ENCODE peak calls at places on chromosome 5, in nine cellular contexts. Z, B, E, H, M, F, I, C and T are unnamed samples.

GRCh38 chr5:61866930-61867329 is 439.1 kb upstream of the KIF2A start:
- DNase-seq in Z (no peak), B (peak), E (peak), H (no peak), M (peak), F (no peak), I (peak), C (no peak), T (peak)

GRCh38 chr5:56264417-56265025 is 31.4 kb upstream of the ANKRD55 start:
- DNase-seq in Z (no peak), B (peak), E (peak), H (no peak), M (peak), F (peak), I (peak), C (no peak), T (peak)

GRCh38 chr5:155475318-155475717 is 461.8 kb downstream of the KIF4B start:
- DNase-seq in Z (no peak), B (no peak), E (no peak), H (no peak), M (no peak), F (no peak), I (no peak), C (no peak), T (no peak)

GRCh38 chr5:101067415-101067814 is 164.3 kb upstream of the ST8SIA4 start:
- DNase-seq in Z (no peak), B (no peak), E (no peak), H (no peak), M (no peak), F (no peak), I (no peak), C (no peak), T (no peak)

GRCh38 chr5:71482132-71482531 is 26.7 kb downstream of the BDP1 start:
- DNase-seq in Z (no peak), B (no peak), E (peak), H (no peak), M (peak), F (peak), I (peak), C (no peak), T (peak)

GRCh38 chr5:91937121-91937520 is 554.0 kb upstream of the ARRDC3 start:
- DNase-seq in Z (no peak), B (no peak), E (no peak), H (no peak), M (no peak), F (peak), I (peak), C (no peak), T (no peak)

GRCh38 chr5:147248584-147248983 is 13.8 kb downstream of the STK32A start:
- DNase-seq in Z (no peak), B (no peak), E (no peak), H (no peak), M (no peak), F (no peak), I (no peak), C (no peak), T (no peak)

GRCh38 chr5:35345222-35345621 is 114.9 kb upstream of the PRLR start:
- DNase-seq in Z (no peak), B (no peak), E (no peak), H (no peak), M (no peak), F (no peak), I (peak), C (no peak), T (peak)

GRCh38 chr5:156640751-156641241 is 209.3 kb upstream of the PPP1R2B start:
- DNase-seq in Z (no peak), B (no peak), E (no peak), H (peak), M (no peak), F (no peak), I (no peak), C (no peak), T (no peak)

DNA sequence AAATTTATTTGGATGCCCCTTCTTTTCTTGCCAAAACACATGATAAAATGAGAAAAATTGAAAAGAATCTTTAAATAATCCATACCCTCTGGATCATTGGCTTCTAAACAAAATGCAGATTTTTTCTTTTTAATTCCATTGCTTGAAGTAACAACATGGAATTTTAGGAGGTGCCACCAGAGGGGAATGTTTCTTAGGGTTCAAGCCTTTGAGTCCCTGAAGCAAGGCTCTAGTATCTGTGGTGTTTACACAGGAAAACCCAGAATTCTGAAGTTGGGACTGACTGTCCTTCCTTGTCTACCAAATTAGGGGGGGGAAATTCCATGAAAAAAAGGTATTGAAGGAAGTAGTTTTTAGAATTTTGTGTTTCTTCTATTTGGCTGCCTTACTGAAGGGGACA is 69.4 kb downstream of the LMNB1 start:
- DNase-seq in Z (no peak), B (no peak), E (peak), H (no peak), M (no peak), F (peak), I (peak), C (no peak), T (peak)
- TF ChIP-seq CTCF in Z (no peak), B (peak), E (no peak), H (peak), M (no peak), F (peak), I (peak), C (no peak), T (no peak)

GRCh38 chr5:135319928-135320606 is 79.0 kb downstream of the MACROH2A1 start:
- DNase-seq in Z (no peak), B (no peak), E (no peak), H (no peak), M (no peak), F (no peak), I (no peak), C (no peak), T (no peak)
- TF ChIP-seq CTCF in Z (no peak), B (no peak), E (peak), H (no peak), M (no peak), F (no peak), I (no peak), C (no peak), T (no peak)

DNA sequence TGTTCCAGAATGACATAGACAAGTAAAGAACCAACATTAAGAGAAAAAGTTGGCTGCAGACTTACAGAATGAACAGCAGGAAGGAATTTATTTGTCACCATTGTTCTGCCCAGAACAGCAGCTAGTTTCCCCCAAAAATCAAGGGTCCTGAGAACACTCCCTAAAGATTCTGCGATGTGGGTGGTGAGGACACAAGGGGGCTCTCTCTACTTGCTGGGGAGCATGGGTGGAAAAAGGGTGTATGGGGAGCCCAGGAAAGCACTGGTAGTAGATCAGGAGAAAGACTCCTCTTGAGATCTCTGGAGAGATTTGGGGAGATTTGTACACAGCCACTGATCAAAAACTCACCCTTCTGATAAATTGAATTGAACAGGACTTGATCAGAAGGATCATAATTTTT is 316.5 kb downstream of the KCTD16 start:
- DNase-seq in Z (no peak), B (no peak), E (no peak), H (no peak), M (no peak), F (no peak), I (peak), C (no peak), T (peak)
- TF ChIP-seq CTCF in Z (no peak), B (no peak), E (peak), H (no peak), M (no peak), F (no peak), I (no peak), C (no peak), T (no peak)

DNA sequence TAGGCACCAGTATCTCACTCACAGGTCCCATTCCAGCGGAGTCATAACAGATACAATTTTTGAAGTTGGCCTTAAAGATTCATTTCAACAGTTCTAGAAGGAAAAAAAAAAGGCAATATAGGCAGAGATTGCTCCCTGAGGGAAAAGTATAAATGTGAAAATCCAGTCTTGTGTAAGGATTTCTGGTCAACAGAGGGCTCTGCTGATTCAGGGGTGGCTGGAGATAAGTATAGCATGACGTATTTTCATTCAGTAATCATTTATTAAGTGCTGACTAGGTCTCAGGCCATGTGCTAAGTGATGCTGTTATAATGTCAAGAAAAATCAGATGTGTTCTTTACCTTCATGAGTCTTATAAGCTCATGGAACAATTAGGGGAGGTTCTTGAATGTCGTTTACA is 377.3 kb upstream of the MEF2C start:
- DNase-seq in Z (no peak), B (no peak), E (no peak), H (no peak), M (no peak), F (peak), I (peak), C (no peak), T (no peak)
- TF ChIP-seq CTCF in Z (no peak), B (no peak), E (no peak), H (no peak), M (no peak), F (no peak), I (no peak), C (no peak), T (no peak)